ENCODE peak calls at places on chromosomes 12 and 14, in nine cellular contexts. Y is left ventricle myocardium inferior, J is RCC 7860, F is NCI-H1105, A is tibial artery, C is dorsolateral prefrontal cortex, L is NCI-H1092, H is NCI-H460, D is NCI-H69. B is an unnamed sample.
A peak's percentile ranks its signal among the peaks of the same experiment; 100 is the strongest.

GRCh38 chr12:116123511-116124258 is 153.8 kb downstream of the MED13L start:
- DNase-seq in Y (no peak), J (peak; percentile 11), F (peak; percentile 64), A (no peak), C (peak; percentile 35), L (peak; percentile 53), H (no peak), D (peak; percentile 99), B (no peak)

GRCh38 chr12:30783946-30784345 is 29.2 kb upstream of the CAPRIN2 start:
- DNase-seq in Y (no peak), J (no peak), F (no peak), A (no peak), C (no peak), L (no peak), H (no peak), D (no peak), B (no peak)

GRCh38 chr12:106360400-106360994 is 2.9 kb downstream of the POLR3B start:
- DNase-seq in Y (no peak), J (no peak), F (no peak), A (no peak), C (no peak), L (no peak), H (no peak), D (no peak), B (no peak)

GRCh38 chr14:92160619-92161018 is 38.9 kb downstream of the CPSF2 start:
- DNase-seq in Y (no peak), J (no peak), F (no peak), A (no peak), C (no peak), L (no peak), H (no peak), D (no peak), B (no peak)

GRCh38 chr14:101174980-101175606 is 271.6 kb upstream of the RTL1 start:
- DNase-seq in Y (no peak), J (no peak), F (peak; percentile 87), A (no peak), C (no peak), L (peak; percentile 83), H (no peak), D (peak; percentile 73), B (no peak)

GRCh38 chr12:132513070-132513398 is 23.1 kb downstream of the FBRSL1 start:
- DNase-seq in Y (no peak), J (no peak), F (no peak), A (no peak), C (no peak), L (no peak), H (no peak), D (no peak), B (no peak)

GRCh38 chr12:6850796-6851152 is 312 bp downstream of the CDCA3 start:
- DNase-seq in Y (no peak), J (no peak), F (no peak), A (peak; percentile 77), C (no peak), L (no peak), H (no peak), D (no peak), B (no peak)

GRCh38 chr14:104749111-104749649 is 3.8 kb upstream of the SIVA1 start:
- DNase-seq in Y (no peak), J (no peak), F (no peak), A (peak; percentile 89), C (peak; percentile 74), L (no peak), H (no peak), D (peak; percentile 66), B (no peak)

GRCh38 chr14:94987409-94987808 is 169.9 kb downstream of the DICER1 start:
- DNase-seq in Y (no peak), J (no peak), F (no peak), A (no peak), C (no peak), L (no peak), H (no peak), D (no peak), B (no peak)

GRCh38 chr12:52246720-52247621 is 13.9 kb downstream of the KRT7 start:
- DNase-seq in Y (no peak), J (peak; percentile 10), F (no peak), A (peak; percentile 58), C (no peak), L (no peak), H (peak; percentile 26), D (peak; percentile 95), B (no peak)